ENCODE peak calls at places on chromosomes 3 and 15, in five cellular contexts. Q is HFFc6, L is sigmoid colon, W is WERI-Rb-1, D is cardiac muscle cell. U is an unnamed sample.

GRCh38 chr15:40050788-40051615 is 12.0 kb upstream of the SRP14 start:
- DNase-seq in Q (no peak), L (peak), W (no peak), D (no peak), U (no peak)

GRCh38 chr3:59734061-59734460 is 684.2 kb upstream of the CFAP20DC start:
- DNase-seq in Q (no peak), L (no peak), W (no peak), D (peak), U (no peak)

GRCh38 chr3:193563429-193563828 is 8.7 kb upstream of the ATP13A4 start:
- DNase-seq in Q (no peak), L (no peak), W (peak), D (no peak), U (no peak)

GRCh38 chr3:118628704-118629341 is 405.8 kb downstream of the IGSF11 start:
- DNase-seq in Q (peak), L (peak), W (peak), D (peak), U (peak)

GRCh38 chr3:121943434-121943833 is 49.2 kb downstream of the SLC15A2 start:
- DNase-seq in Q (no peak), L (no peak), W (no peak), D (no peak), U (no peak)

GRCh38 chr15:94731286-94731685 is 499.9 kb downstream of the MCTP2 start:
- DNase-seq in Q (no peak), L (no peak), W (no peak), D (no peak), U (no peak)

GRCh38 chr3:72977463-72977862 is 19.1 kb upstream of the PPP4R2 start:
- DNase-seq in Q (no peak), L (no peak), W (no peak), D (no peak), U (no peak)

GRCh38 chr3:121883507-121883906 is 10.7 kb upstream of the SLC15A2 start:
- DNase-seq in Q (peak), L (no peak), W (peak), D (peak), U (no peak)

GRCh38 chr3:14429237-14429636 is 26.8 kb downstream of the SLC6A6 start:
- DNase-seq in Q (no peak), L (no peak), W (peak), D (no peak), U (no peak)

GRCh38 chr15:82530606-82531379 is 9.5 kb downstream of the RPS17 start:
- DNase-seq in Q (peak), L (peak), W (peak), D (peak), U (no peak)

GRCh38 chr3:57971975-57972374 is 36.2 kb upstream of the FLNB start:
- DNase-seq in Q (no peak), L (no peak), W (no peak), D (no peak), U (no peak)

GRCh38 chr15:95770191-95770590 is 560.3 kb upstream of the NR2F2 start:
- DNase-seq in Q (peak), L (no peak), W (no peak), D (no peak), U (no peak)

DNA sequence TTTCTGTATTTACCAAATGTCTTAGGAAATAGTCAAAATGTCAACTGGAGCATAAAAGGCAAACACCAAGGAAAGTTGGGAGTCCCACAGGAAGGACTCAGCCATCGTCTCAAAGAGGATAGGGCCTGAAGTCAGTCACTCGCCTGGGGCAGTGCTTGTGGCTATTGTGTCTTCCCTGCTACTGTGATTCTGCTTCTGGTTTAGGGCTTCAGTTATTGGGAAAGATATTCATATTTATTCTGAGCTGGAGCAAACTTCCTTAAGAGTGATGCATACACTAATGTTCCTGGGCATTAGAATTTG is 118.1 kb downstream of the EDEM1 start:
- DNase-seq in Q (no peak), L (no peak), W (no peak), D (no peak), U (no peak)
- TF ChIP-seq CTCF in Q (peak), L (no peak), W (no peak), D (no peak), U (no peak)

GRCh38 chr15:74202461-74203401 is at the start of gene STRA6:
- DNase-seq in Q (peak), L (no peak), W (peak), D (peak), U (no peak)
- TF ChIP-seq CTCF in Q (peak), L (no peak), W (peak), D (no peak), U (no peak)

DNA sequence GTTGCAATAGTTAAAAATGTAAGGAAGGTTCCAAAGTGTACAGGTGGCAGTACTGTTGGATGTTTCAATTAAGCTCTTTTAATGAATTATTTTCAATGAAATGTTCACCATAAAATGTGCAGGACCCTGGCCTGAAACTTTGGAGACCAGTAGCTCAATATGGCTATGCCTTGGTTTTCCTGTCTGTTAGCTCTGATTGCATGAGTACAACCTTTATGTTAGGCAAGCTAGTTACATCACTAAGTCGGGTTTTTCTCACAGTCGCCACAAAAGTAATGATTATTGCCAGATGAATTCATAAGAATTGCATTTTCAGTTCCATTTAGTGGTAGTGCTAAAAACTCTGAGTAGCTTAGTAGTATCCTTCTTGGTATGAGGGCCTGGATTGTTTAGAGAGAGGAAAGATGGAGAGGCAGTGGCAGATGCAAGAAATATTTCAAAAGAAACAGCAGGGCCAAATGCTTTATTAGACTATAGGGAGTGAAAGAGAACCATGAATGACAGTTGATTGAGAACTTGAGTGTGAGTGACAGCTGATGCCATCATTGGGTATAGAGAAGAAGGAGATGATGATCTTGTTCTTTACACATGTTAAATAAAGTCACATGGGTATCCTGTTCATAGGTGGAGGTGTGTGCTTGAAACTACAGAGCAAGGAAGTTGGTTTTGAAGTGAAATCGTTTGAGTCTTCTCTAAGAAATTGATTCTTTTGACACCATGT is 109.5 kb downstream of the AKAP13 start:
- DNase-seq in Q (no peak), L (no peak), W (no peak), D (no peak), U (no peak)
- TF ChIP-seq CTCF in Q (no peak), L (no peak), W (no peak), D (no peak), U (no peak)

GRCh38 chr3:194930439-194931204 is 244.9 kb downstream of the FAM43A start:
- DNase-seq in Q (peak), L (no peak), W (no peak), D (peak), U (no peak)

GRCh38 chr3:194928183-194928736 is 242.6 kb downstream of the FAM43A start:
- DNase-seq in Q (peak), L (no peak), W (no peak), D (no peak), U (no peak)

GRCh38 chr3:194931366-194931765 is 245.7 kb downstream of the FAM43A start:
- DNase-seq in Q (no peak), L (no peak), W (no peak), D (no peak), U (no peak)

GRCh38 chr3:194925614-194926013 is 239.9 kb downstream of the FAM43A start:
- DNase-seq in Q (no peak), L (no peak), W (no peak), D (no peak), U (no peak)

GRCh38 chr3:194928831-194929594 is 243.3 kb downstream of the FAM43A start:
- DNase-seq in Q (no peak), L (no peak), W (no peak), D (no peak), U (no peak)
- TF ChIP-seq CTCF in Q (peak), L (peak), W (no peak), D (peak), U (peak)

DNA sequence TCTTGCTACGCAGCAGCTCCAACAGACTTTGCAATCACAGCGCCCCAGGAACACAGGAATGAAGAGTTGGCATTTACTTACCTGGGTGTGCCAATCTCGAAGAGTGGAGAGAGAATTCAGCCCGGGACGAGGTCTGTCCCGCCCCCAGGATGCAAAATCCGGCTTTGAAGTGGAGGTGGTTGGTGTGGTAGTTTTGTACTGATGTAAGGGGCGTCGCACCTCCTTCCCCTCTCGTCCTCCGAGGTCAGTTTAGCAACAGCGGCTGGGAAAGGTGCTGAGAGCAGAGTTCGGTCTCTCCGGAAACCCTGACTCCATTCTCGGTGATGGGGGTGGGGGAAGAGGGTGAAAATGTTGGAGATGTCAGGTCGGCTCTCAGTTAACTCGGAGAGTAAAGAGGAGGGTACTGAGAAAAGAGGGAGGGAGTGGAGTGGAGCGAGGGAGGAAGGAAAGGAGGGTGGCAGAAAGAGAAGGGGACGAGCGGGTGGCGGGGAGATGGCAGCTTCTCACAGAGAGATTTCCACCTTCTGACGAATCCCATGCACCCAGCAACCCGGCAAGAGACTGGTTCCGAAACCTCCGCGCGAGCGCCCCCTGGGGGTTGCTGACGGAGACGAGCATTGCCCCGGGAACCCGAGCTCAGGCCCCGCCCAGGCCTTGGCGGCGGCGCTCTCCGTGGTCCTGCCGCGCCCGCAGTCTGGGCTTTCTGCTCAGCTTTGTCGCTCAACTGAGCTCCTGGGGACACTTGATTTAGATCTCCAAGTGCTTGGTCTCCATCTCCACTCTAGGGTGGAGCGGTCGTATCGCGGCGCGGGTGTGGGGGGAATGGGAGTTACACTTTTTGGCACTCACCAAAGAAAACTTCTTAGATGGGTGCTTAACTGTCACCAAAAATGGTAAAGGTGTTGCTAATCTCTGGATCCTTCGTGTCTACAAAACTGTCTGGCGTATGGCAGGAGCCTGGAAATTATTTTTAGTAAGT is at the start of gene CPNE4:
- DNase-seq in Q (peak), L (peak), W (peak), D (peak), U (peak)
- TF ChIP-seq CTCF in Q (peak), L (no peak), W (peak), D (peak), U (peak)

GRCh38 chr3:189340680-189341460 is 169.1 kb downstream of the TPRG1 start:
- DNase-seq in Q (no peak), L (no peak), W (peak), D (no peak), U (no peak)
- TF ChIP-seq CTCF in Q (peak), L (no peak), W (peak), D (peak), U (peak)

GRCh38 chr3:128588147-128588546 is 62.5 kb downstream of the RPN1 start:
- DNase-seq in Q (no peak), L (no peak), W (no peak), D (no peak), U (no peak)

GRCh38 chr3:128591728-128592426 is 58.7 kb downstream of the RPN1 start:
- DNase-seq in Q (no peak), L (no peak), W (no peak), D (no peak), U (no peak)

GRCh38 chr3:128587391-128587790 is 63.2 kb downstream of the RPN1 start:
- DNase-seq in Q (no peak), L (no peak), W (no peak), D (no peak), U (no peak)

GRCh38 chr3:128592891-128593290 is 57.7 kb downstream of the RPN1 start:
- DNase-seq in Q (no peak), L (no peak), W (no peak), D (no peak), U (no peak)

DNA sequence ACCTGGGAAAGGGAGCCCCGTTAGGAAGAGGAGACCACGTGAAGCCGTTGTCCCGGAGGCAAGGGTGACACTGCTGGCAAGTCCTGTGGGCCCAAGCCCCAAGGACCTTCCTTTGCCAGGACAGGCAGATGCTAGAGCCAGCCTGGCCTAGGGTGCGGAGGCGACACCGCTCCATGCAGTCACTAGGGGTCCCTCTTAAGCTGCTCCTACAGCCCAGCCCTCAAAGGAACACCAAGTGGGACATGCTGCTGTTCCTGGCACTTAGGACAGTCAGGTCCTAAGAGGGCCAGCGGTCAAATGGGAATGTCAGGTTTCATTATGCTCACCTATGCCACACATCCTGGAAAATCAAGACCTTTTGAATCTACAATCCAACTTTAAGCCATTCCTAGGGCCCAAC is 59.7 kb downstream of the RPN1 start:
- DNase-seq in Q (no peak), L (no peak), W (peak), D (peak), U (no peak)
- TF ChIP-seq CTCF in Q (peak), L (no peak), W (peak), D (peak), U (no peak)